ENCODE peak calls at places on chromosomes 13 and 19, in four cellular contexts. One of them, this sample, is unnamed.
A peak's percentile ranks its signal among the peaks of the same experiment; 100 is the strongest.

GRCh38 chr19:40530091-40530901 is 46.4 kb upstream of the SHKBP1 start:
- DNase-seq in K562: peak; percentile 91
- DNase-seq in HCT116: no peak
- DNase-seq in HEK293T: peak; percentile 74
- DNase-seq in this sample: peak; percentile 81

GRCh38 chr13:32316476-32316875 is 1.2 kb downstream of the BRCA2 start:
- DNase-seq in K562: no peak
- DNase-seq in HEK293T: no peak
- DNase-seq in HCT116: no peak
- DNase-seq in this sample: no peak

GRCh38 chr13:99371956-99372355 is 64.8 kb upstream of the GPR183 start:
- DNase-seq in HCT116: no peak
- DNase-seq in HEK293T: no peak
- DNase-seq in K562: no peak
- DNase-seq in this sample: no peak

GRCh38 chr13:39855236-39855635 is 199.8 kb downstream of the COG6 start:
- DNase-seq in K562: no peak
- DNase-seq in HEK293T: no peak
- DNase-seq in HCT116: no peak
- DNase-seq in this sample: no peak

GRCh38 chr13:78976696-78977095 is 317.7 kb upstream of the OBI1 start:
- DNase-seq in K562: no peak
- DNase-seq in HCT116: no peak
- DNase-seq in HEK293T: no peak
- DNase-seq in this sample: no peak

GRCh38 chr13:75368167-75368566 is 113.8 kb downstream of the TBC1D4 start:
- DNase-seq in K562: no peak
- DNase-seq in HEK293T: no peak
- DNase-seq in HCT116: peak; percentile 38
- DNase-seq in this sample: no peak

GRCh38 chr19:35225951-35226350 is 2.6 kb downstream of the FAM187B start:
- DNase-seq in HEK293T: no peak
- DNase-seq in K562: no peak
- DNase-seq in HCT116: no peak
- DNase-seq in this sample: no peak

GRCh38 chr13:71577127-71577526 is 289.9 kb downstream of the DACH1 start:
- DNase-seq in HEK293T: no peak
- DNase-seq in K562: no peak
- DNase-seq in HCT116: no peak
- DNase-seq in this sample: no peak

GRCh38 chr13:99087954-99088491 is 110.2 kb upstream of the DOCK9 start:
- DNase-seq in HCT116: no peak
- DNase-seq in K562: no peak
- DNase-seq in HEK293T: no peak
- DNase-seq in this sample: peak; percentile 52

GRCh38 chr19:12881172-12881808 is at the start of gene DNASE2:
- DNase-seq in HCT116: peak; percentile 86
- DNase-seq in HEK293T: peak; percentile 94
- DNase-seq in K562: peak; percentile 94
- DNase-seq in this sample: peak; percentile 97

GRCh38 chr13:98144501-98145350 is 1.8 kb downstream of the FARP1 start:
- DNase-seq in HCT116: peak; percentile 8
- DNase-seq in K562: no peak
- DNase-seq in HEK293T: peak; percentile 39
- DNase-seq in this sample: peak; percentile 52

DNA sequence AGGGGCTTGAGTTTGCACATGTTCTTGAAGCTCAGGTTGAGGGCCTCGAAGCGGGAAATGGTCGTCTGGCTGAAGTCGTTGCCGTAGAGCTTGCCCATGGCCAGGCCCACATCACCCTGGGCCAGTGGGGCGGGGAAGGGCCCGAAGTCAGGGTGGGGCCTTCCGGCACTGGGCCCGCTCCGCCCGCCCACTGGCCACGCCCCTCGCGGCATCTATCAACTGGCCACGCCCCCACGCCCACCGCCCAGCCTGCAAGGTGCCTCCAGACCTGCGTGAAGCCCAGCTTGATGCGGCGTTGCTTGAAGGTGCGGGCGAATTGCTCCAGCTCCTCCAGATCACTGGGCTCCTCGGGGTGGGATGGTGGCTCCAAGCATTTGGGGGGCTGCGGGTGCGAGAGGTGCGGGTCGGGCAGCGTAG is 19.9 kb downstream of the ZNF574 start:
- DNase-seq in HCT116: no peak
- DNase-seq in HEK293T: no peak
- DNase-seq in K562: peak; percentile 60
- DNase-seq in this sample: peak; percentile 94
- TF ChIP-seq SP1 in HCT116: no peak
- TF ChIP-seq SP1 in HEK293T: no peak
- TF ChIP-seq SP1 in K562: no peak
- TF ChIP-seq SP1 in this sample: peak; percentile 92

GRCh38 chr13:66618702-66619101 is 611.4 kb downstream of the PCDH9 start:
- DNase-seq in K562: peak; percentile 3
- DNase-seq in HCT116: peak; percentile 26
- DNase-seq in HEK293T: peak; percentile 87
- DNase-seq in this sample: no peak

GRCh38 chr13:66617786-66618185 is 612.4 kb downstream of the PCDH9 start:
- DNase-seq in K562: peak; percentile 1
- DNase-seq in HCT116: no peak
- DNase-seq in HEK293T: no peak
- DNase-seq in this sample: no peak

GRCh38 chr13:66612983-66613382 is 617.2 kb downstream of the PCDH9 start:
- DNase-seq in HCT116: no peak
- DNase-seq in HEK293T: no peak
- DNase-seq in K562: no peak
- DNase-seq in this sample: no peak
- TF ChIP-seq SP1 in HCT116: no peak
- TF ChIP-seq SP1 in HEK293T: no peak
- TF ChIP-seq SP1 in K562: no peak
- TF ChIP-seq SP1 in this sample: no peak

DNA sequence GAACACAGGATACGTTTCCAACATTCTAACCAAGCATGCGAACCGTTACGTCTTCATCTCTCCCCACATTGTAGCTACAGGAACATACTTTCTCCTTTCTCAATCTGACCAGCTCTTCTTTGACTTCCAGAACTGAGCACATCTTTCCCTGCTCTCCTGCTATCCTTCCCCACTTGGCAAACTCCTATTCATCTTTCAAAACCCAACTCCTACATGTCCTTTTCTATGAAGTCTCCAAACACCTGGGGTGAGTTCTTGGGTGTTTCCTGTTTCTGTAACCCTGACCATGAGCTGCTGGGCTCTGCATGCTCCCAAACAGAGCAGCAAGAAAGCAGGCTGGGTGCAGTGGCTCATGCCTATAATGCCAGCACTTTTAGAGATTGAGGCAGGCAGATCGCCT is 6.6 kb downstream of the ACER1 start:
- DNase-seq in K562: no peak
- DNase-seq in HEK293T: no peak
- DNase-seq in HCT116: no peak
- DNase-seq in this sample: no peak
- TF ChIP-seq SP1 in K562: no peak
- TF ChIP-seq SP1 in HEK293T: no peak
- TF ChIP-seq SP1 in HCT116: no peak
- TF ChIP-seq SP1 in this sample: no peak

GRCh38 chr19:20079487-20079886 is 1.7 kb downstream of the ZNF90 start:
- DNase-seq in HEK293T: no peak
- DNase-seq in HCT116: no peak
- DNase-seq in K562: no peak
- DNase-seq in this sample: no peak
- TF ChIP-seq SP1 in HEK293T: no peak
- TF ChIP-seq SP1 in HCT116: no peak
- TF ChIP-seq SP1 in K562: no peak
- TF ChIP-seq SP1 in this sample: no peak

GRCh38 chr13:114130131-114130707 is 2.2 kb downstream of the RASA3 start:
- DNase-seq in K562: no peak
- DNase-seq in HEK293T: no peak
- DNase-seq in HCT116: no peak
- DNase-seq in this sample: no peak

GRCh38 chr13:114130708-114131580 is 1.5 kb downstream of the RASA3 start:
- DNase-seq in HEK293T: no peak
- DNase-seq in K562: peak; percentile 68
- DNase-seq in HCT116: no peak
- DNase-seq in this sample: no peak

GRCh38 chr13:114131581-114132418 is 623 bp downstream of the RASA3 start:
- DNase-seq in HEK293T: no peak
- DNase-seq in HCT116: no peak
- DNase-seq in K562: peak; percentile 51
- DNase-seq in this sample: no peak

GRCh38 chr13:114134111-114134943 is 1.9 kb upstream of the RASA3 start:
- DNase-seq in HEK293T: no peak
- DNase-seq in HCT116: no peak
- DNase-seq in K562: no peak
- DNase-seq in this sample: no peak

DNA sequence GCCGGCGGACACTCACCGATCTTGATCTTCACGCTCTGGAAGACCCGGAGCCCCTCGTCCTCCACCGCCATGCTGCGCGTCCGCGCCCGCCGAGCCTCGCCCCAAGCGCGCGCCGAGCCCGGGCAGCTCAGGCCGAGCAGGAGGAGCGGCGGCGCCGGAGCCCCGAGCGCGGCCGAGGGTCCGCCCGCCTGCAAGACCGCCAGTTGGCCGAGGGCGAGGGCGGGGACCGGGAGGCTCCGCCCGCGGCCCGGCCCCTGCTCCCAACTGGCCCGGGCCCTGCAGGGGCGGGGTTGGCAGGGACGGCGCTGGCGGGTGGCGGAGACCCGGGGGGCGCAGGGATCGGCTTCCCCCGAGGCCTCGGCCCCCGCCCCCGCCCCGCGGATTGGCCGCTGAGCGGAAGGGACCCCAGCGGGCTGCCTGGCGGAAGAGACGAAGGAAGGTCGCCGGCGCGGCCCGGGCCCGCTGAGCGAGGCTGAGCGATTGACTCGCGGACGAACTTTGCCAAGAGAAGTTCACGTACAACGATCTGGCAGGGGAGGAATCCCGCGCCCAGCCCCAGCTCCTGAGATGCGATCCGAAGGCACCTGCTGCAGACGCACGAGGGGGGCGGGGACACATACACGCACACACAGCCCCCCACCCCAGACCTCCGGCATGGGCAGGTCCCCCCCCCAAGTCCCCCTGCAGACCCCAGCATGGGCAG is at the start of gene RASA3:
- DNase-seq in HCT116: peak; percentile 38
- DNase-seq in K562: peak; percentile 90
- DNase-seq in HEK293T: peak; percentile 72
- DNase-seq in this sample: peak; percentile 83
- TF ChIP-seq SP1 in HCT116: no peak
- TF ChIP-seq SP1 in K562: no peak
- TF ChIP-seq SP1 in HEK293T: no peak
- TF ChIP-seq SP1 in this sample: peak; percentile 85

This sample was measured in WTC11.